ENCODE peak calls at places on chromosomes 13 and 19, in four cellular contexts. O is pancreas, W is coronary artery, E is IMR-90. Q is an unnamed sample.
A peak's percentile ranks its signal among the peaks of the same experiment; 100 is the strongest.

GRCh38 chr13:24746618-24747247 is 17.2 kb upstream of the RNF17 start:
- DNase-seq in O (no peak), W (no peak), E (no peak), Q (no peak)

GRCh38 chr13:100106005-100106404 is 17.1 kb downstream of the PCCA start:
- DNase-seq in O (no peak), W (no peak), E (peak; percentile 37), Q (no peak)

GRCh38 chr19:29320076-29320475 is 107.1 kb upstream of the UQCRFS1 start:
- DNase-seq in O (no peak), W (peak; percentile 19), E (no peak), Q (no peak)

GRCh38 chr13:83153833-83154232 is 728.4 kb downstream of the SLITRK1 start:
- DNase-seq in O (no peak), W (no peak), E (no peak), Q (no peak)

GRCh38 chr19:3387645-3388589 is 21.5 kb downstream of the NFIC start:
- DNase-seq in O (peak; percentile 99), W (peak; percentile 93), E (peak; percentile 39), Q (peak; percentile 94)

GRCh38 chr19:45403781-45404556 is 900 bp downstream of the PPP1R13L start:
- DNase-seq in O (peak; percentile 89), W (no peak), E (no peak), Q (no peak)

GRCh38 chr13:24080134-24080533 is 80.4 kb upstream of the SPATA13 start:
- DNase-seq in O (no peak), W (no peak), E (no peak), Q (no peak)

GRCh38 chr13:99978781-99979452 is 2.7 kb upstream of the ZIC2 start:
- DNase-seq in O (no peak), W (no peak), E (no peak), Q (no peak)

GRCh38 chr13:109729031-109729870 is 57.1 kb downstream of the IRS2 start:
- DNase-seq in O (no peak), W (no peak), E (no peak), Q (no peak)
- H3K4me3 ChIP-seq in O (no peak overlapping the region), W (no peak overlapping the region), E (no peak overlapping the region), Q (peak overlapping the region; percentile 38)

GRCh38 chr19:13959141-13959961 is 7.0 kb downstream of the DCAF15 start:
- DNase-seq in O (no peak), W (no peak), E (no peak), Q (no peak)

GRCh38 chr19:13960863-13961784 is 8.8 kb downstream of the DCAF15 start:
- DNase-seq in O (no peak), W (no peak), E (no peak), Q (no peak)

GRCh38 chr19:13958043-13958442 is 5.7 kb downstream of the DCAF15 start:
- DNase-seq in O (no peak), W (no peak), E (no peak), Q (no peak)

GRCh38 chr19:13961826-13962737 is 9.8 kb downstream of the DCAF15 start:
- DNase-seq in O (no peak), W (peak; percentile 69), E (peak; percentile 13), Q (no peak)

DNA sequence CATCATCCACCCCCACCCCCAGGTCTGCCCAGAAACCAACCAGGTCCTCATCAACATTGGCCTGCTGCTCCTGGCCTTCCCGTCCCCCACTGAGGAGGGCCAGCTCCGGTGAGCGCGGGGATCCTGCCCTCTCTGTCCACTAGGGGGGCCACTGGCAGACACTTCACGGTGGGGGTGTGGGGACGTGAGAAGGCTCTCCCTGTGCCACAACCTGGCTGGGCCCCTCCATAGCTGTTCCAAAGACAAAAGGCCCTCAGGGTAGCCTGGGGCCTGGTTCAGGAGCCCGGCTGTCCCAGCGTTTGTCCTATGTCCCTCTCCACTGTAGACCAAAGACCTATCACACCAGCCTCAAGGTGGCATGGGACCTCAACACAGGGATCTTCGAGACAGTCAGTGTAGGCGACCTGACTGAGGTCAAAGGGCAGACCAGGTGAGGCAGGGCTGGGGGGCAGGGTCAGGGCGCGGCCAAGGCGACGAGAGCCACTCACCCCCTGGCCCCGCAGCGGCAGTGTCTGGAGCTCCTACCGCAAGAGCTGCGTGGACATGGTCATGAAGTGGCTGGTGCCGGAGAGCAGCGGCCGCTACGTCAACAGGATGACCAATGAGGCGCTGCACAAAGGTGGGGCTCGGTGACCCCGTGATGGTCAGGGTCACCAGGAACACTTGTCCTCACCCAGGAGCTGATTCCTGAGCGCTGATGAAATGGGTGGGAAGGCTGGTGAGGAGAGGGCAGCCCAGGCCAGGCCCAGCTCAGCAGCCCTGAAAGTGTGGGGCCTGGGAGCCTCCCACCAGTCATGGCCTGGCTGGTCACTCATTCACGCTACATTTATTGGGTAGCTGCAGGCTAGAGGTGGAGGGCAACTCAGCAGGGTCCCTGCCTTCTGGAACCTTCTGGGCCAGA is 7.9 kb downstream of the DCAF15 start:
- DNase-seq in O (no peak), W (no peak), E (no peak), Q (peak; percentile 73)
- TF ChIP-seq CTCF in O (no peak), W (no peak), E (peak; percentile 29), Q (peak; percentile 27)

GRCh38 chr13:64083396-64083795 is 2667.7 kb upstream of the PCDH20 start:
- DNase-seq in O (no peak), W (no peak), E (peak; percentile 6), Q (no peak)

GRCh38 chr13:64078025-64078424 is 2662.4 kb upstream of the PCDH20 start:
- DNase-seq in O (no peak), W (no peak), E (no peak), Q (no peak)

GRCh38 chr13:64074989-64075474 is 2659.4 kb upstream of the PCDH20 start:
- DNase-seq in O (no peak), W (no peak), E (no peak), Q (no peak)

GRCh38 chr13:64075543-64076271 is 2660.1 kb upstream of the PCDH20 start:
- DNase-seq in O (no peak), W (no peak), E (no peak), Q (peak; percentile 66)

GRCh38 chr13:64078480-64078936 is 2662.9 kb upstream of the PCDH20 start:
- DNase-seq in O (no peak), W (no peak), E (no peak), Q (peak; percentile 58)
- H3K4me3 ChIP-seq in O (no peak overlapping the region), W (no peak overlapping the region), E (no peak overlapping the region), Q (no peak overlapping the region)

GRCh38 chr19:43425567-43426392 is 11.1 kb downstream of the TEX101 start:
- DNase-seq in O (peak; percentile 68), W (no peak), E (peak; percentile 18), Q (no peak)
- TF ChIP-seq CTCF in O (no peak), W (no peak), E (peak; percentile 51), Q (peak; percentile 43)

DNA sequence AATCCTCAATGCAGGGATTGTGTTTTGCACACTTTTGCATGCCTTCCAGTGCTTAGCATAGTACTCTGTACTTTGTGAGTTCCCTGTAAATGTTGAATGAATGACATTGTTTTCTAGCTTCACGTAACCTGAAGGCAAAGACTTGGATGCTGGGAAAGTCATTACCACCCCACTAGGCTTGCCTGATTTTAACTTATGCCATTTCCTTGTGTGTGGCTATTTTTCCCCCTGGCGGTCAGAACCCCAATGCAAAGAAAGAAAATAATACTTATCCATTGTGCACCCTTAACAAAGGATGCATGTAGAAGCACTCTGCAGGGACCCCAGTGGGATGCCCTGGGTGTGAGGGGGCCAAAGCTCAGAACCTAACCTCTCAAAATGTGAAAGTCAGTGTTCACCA is 1.2 kb upstream of the ENOX1 start:
- DNase-seq in O (no peak), W (no peak), E (peak; percentile 52), Q (no peak)
- H3K4me3 ChIP-seq in O (no peak overlapping the region), W (no peak overlapping the region), E (no peak overlapping the region), Q (no peak overlapping the region)

GRCh38 chr13:39016087-39016486 is 21.8 kb downstream of the PROSER1 start:
- DNase-seq in O (no peak), W (no peak), E (no peak), Q (no peak)

GRCh38 chr13:39013462-39013861 is 22.8 kb upstream of the STOML3 start:
- DNase-seq in O (no peak), W (no peak), E (no peak), Q (no peak)

GRCh38 chr13:39016789-39017188 is 21.1 kb downstream of the PROSER1 start:
- DNase-seq in O (no peak), W (no peak), E (peak; percentile 8), Q (no peak)

DNA sequence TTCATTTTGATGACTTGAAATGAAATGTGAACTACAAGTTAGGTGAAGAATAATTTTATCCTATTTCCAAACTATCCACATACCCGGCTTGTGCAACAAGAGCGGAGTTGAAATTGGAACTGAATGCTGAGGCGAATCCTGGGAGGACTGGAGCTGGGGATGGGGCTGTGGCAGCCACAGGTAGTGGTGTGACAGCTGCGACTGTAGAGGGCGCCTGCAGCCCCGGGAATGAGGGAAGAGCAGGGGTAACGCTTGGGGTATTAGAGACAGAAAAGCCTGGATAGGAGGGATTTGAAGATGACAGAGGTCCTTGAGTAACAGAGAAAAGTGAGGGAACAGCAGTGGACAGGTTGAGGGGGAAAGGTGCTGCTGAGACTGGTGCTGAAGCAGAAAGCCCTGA is 22.0 kb upstream of the STOML3 start:
- DNase-seq in O (no peak), W (no peak), E (no peak), Q (no peak)
- TF ChIP-seq CTCF in O (no peak), W (no peak), E (peak; percentile 5), Q (no peak)

DNA sequence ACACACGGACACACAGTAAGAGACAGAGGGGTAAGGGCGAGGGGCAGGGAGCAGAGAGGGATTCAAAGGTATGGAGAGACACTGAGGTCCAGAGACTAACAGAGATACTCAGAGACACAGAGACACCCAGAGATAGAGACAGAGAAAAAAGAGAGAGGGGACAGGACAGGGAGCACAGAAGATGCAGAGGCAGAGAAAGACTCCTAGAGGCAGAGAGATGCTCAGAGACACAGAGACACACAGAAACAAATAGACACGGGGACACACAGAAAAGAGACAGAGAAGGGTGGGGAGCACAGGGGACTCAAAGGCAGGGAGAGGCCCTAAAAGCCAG is 39.8 kb downstream of the DEDD2 start:
- DNase-seq in O (no peak), W (no peak), E (no peak), Q (no peak)
- H3K4me3 ChIP-seq in O (no peak overlapping the region), W (no peak overlapping the region), E (no peak overlapping the region), Q (no peak overlapping the region)

GRCh38 chr19:14361824-14362223 is 19.4 kb upstream of the ADGRE5 start:
- DNase-seq in O (no peak), W (no peak), E (no peak), Q (no peak)
- TF ChIP-seq CTCF in O (no peak), W (no peak), E (no peak), Q (no peak)

DNA sequence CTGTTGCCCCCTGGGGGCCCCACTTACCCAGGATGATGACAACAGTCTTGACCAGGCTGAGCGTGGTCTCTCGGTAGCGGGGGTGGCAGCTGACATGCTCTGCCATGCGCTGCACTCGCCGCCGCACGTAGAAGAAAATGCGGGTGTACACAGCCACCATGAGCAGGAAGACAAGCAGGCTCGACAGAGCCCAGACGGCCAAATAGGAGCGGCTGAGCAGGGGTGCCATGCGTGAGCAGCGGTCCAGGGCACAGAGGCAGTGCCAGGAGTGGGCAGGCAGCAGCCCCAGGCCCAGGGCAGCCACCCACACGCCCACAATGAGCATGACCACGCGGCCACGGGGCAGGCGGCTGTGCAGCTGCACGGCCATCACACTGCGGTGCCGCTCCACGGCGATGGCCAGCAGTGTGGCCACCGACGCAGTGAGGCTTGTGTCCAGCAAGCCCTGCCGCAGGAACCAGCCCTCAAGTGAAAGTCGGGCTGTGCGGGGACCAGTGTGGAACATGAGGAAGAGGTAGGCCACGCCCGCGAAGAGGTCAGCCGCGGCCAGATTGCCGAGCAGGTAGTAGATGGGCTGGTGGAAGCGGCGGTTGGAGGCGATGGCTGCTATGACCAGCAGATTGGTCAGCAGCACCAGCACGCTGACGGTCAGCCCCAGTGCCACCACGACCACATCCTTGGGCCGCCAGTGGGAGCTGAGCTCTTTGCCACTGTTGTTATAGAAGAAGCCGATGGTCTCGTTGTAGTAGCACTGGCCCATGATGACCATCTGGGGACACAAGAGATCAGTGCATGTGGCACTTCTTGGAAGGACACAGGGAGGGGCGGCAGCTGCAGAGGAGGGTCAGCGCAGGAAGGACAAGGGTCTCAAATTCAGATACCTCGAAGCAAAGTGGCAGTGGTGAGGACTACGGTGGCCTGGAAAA is 1.2 kb downstream of the LPAR2 start:
- DNase-seq in O (no peak), W (no peak), E (no peak), Q (peak; percentile 70)
- H3K4me3 ChIP-seq in O (peak overlapping the region; percentile 80), W (no peak overlapping the region), E (no peak overlapping the region), Q (no peak overlapping the region)

Q was measured in kidney.